ENCODE peak calls at places on chromosomes 4 and X, in four cellular contexts. B is NCI-H1105 treated with DMSO at 0.1 percent for 48 hours; A is CD4-positive, CD25-positive, alpha-beta regulatory T cell; K is naive thymus-derived CD8-positive, alpha-beta T cell. E is an unnamed sample.

GRCh38 chr4:155964016-155964891 is 10.6 kb upstream of the CTSO start:
- DNase-seq in A (no peak), K (no peak), B (no peak), E (no peak)

GRCh38 chr4:87913871-87914270 is 61.6 kb upstream of the SPP1 start:
- DNase-seq in B (no peak), K (no peak), A (no peak), E (no peak)

GRCh38 chrX:46791927-46792825 is 33.3 kb upstream of the SLC9A7 start:
- DNase-seq in K (no peak), A (no peak), B (no peak), E (no peak)

GRCh38 chr4:136283973-136284372 is 1248.3 kb downstream of the PCDH18 start:
- DNase-seq in K (no peak), A (no peak), B (no peak), E (no peak)

GRCh38 chrX:40543661-40544328 is 37.0 kb upstream of the ATP6AP2 start:
- DNase-seq in K (no peak), B (peak), A (no peak), E (peak)

GRCh38 chr4:40645576-40645975 is 15.9 kb upstream of the RBM47 start:
- DNase-seq in B (no peak), K (no peak), A (no peak), E (no peak)

GRCh38 chr4:67581208-67581857 is 22.8 kb downstream of the STAP1 start:
- DNase-seq in B (no peak), K (no peak), A (no peak), E (peak)

GRCh38 chr4:69115851-69116213 is 19.6 kb downstream of the UGT2B7 start:
- DNase-seq in A (no peak), K (no peak), B (no peak), E (no peak)

GRCh38 chr4:38268837-38269236 is 308.6 kb downstream of the PTTG2 start:
- DNase-seq in B (no peak), A (no peak), K (no peak), E (no peak)

GRCh38 chr4:177401658-177402273 is 40.5 kb downstream of the AGA start:
- DNase-seq in K (no peak), A (no peak), B (no peak), E (peak)

GRCh38 chrX:127305013-127305412 is 485.5 kb downstream of the PRR32 start:
- DNase-seq in B (no peak), A (no peak), K (no peak), E (no peak)

GRCh38 chr4:88575222-88575621 is 17.1 kb upstream of the HERC3 start:
- DNase-seq in A (no peak), K (no peak), B (no peak), E (no peak)

GRCh38 chr4:9944431-9945425 is 76.6 kb downstream of the SLC2A9 start:
- DNase-seq in A (no peak), K (no peak), B (no peak), E (no peak)

GRCh38 chr4:28211714-28212470 is 1351.3 kb downstream of the STIM2 start:
- DNase-seq in K (no peak), B (no peak), A (no peak), E (no peak)

GRCh38 chr4:53986062-53986461 is 78.3 kb downstream of the CHIC2 start:
- DNase-seq in B (no peak), K (no peak), A (no peak), E (no peak)

E was measured in immature natural killer cell.